ENCODE peak calls at places on chromosomes 7 and 10, in nine cellular contexts. Z, D, G, C, W, Q, M, F and E are unnamed samples.

GRCh38 chr7:38476764-38477163 is 154.4 kb downstream of the AMPH start:
- DNase-seq in C (no peak), Q (no peak), D (no peak), G (no peak), W (no peak), Z (no peak), F (no peak), M (no peak), E (no peak)

GRCh38 chr10:126315471-126316177 is 72.7 kb downstream of the ADAM12 start:
- DNase-seq in D (no peak), Z (no peak), M (no peak), Q (peak; percentile 80), F (no peak), W (no peak), C (no peak), G (no peak), E (no peak)

GRCh38 chr7:41054960-41055700 is 647.8 kb downstream of the INHBA start:
- DNase-seq in Z (no peak), Q (no peak), F (no peak), G (no peak), M (no peak), C (no peak), W (no peak), D (no peak), E (no peak)

GRCh38 chr10:79438021-79438698 is 7.3 kb downstream of the ZCCHC24 start:
- DNase-seq in Q (peak; percentile 50), F (no peak), G (no peak), M (no peak), C (no peak), W (no peak), D (no peak), Z (peak; percentile 56), E (no peak)

GRCh38 chr7:92306153-92306552 is 60.4 kb downstream of the ANKIB1 start:
- DNase-seq in M (no peak), D (no peak), F (no peak), Z (no peak), G (no peak), C (no peak), W (no peak), Q (peak; percentile 9), E (no peak)

GRCh38 chr7:55019691-55020480 is 1.1 kb downstream of the EGFR start:
- DNase-seq in Q (peak; percentile 61), F (no peak), C (no peak), G (no peak), M (no peak), Z (peak; percentile 76), D (peak; percentile 43), W (no peak), E (no peak)

GRCh38 chr10:79058899-79059771 is 9.6 kb upstream of the ZMIZ1 start:
- DNase-seq in W (no peak), M (no peak), D (peak; percentile 5), F (no peak), G (no peak), Q (no peak), Z (peak; percentile 65), C (no peak), E (no peak)

GRCh38 chr10:43407148-43407575 is 1.8 kb downstream of the HNRNPF start:
- DNase-seq in G (no peak), Q (peak; percentile 85), F (peak; percentile 73), M (peak; percentile 69), Z (peak; percentile 85), D (peak; percentile 62), W (peak; percentile 50), C (no peak), E (no peak)

GRCh38 chr10:14530465-14530864 is 199.7 kb upstream of the FRMD4A start:
- DNase-seq in W (no peak), F (no peak), G (no peak), C (no peak), D (no peak), M (no peak), Q (no peak), Z (no peak), E (no peak)

DNA sequence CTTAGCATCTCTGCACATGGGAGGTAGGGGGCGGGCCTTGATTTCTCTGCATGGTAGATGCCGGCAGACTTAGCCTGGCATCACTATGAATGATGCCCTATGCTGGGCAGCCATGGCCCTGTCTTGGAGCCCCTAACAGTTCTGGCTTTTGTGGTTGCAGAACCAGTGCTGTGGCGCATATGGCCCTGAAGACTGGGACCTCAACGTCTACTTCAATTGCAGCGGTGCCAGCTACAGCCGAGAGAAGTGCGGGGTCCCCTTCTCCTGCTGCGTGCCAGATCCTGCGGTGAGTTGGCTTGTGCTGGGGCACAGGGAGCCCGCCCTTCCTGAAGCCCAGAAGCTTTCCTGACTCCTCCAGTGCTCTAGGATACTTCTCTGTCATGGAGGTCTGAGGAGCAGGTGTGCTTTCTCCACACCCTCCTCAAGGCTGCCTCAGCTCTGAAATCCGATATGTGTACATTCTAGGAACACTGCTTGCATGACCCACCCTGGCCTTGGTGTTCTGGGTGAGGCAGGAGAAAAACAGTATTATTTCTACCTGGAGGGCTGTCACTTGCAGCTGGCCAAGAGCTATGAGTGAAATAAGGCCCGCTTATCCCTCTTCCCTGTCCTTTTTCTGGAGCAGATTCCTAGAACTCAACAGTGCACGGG is 25.6 kb upstream of the SH2D4B start:
- DNase-seq in D (no peak), W (no peak), C (no peak), Q (no peak), Z (no peak), M (no peak), G (no peak), F (no peak), E (no peak)
- H3K36me3 ChIP-seq in D (no peaks in the 10 kb centered on the region), W (peaks cover 66% of the 10 kb centered on the region), C (peaks cover 39% of the 10 kb centered on the region), Q (no peaks in the 10 kb centered on the region), Z (peaks cover 97% of the 10 kb centered on the region), M (no peaks in the 10 kb centered on the region), G (peaks cover 22% of the 10 kb centered on the region), F (peaks cover 87% of the 10 kb centered on the region), E (peaks cover 5% of the 10 kb centered on the region)

GRCh38 chr10:5034588-5034987 is 30.9 kb upstream of the AKR1C2 start:
- DNase-seq in F (no peak), D (no peak), M (no peak), Z (no peak), Q (no peak), C (no peak), W (no peak), G (no peak), E (no peak)
- H3K9me3 ChIP-seq in F (no peaks in the 10 kb centered on the region), D (peaks cover 23% of the 10 kb centered on the region), M (no peaks in the 10 kb centered on the region), Z (peaks cover 8% of the 10 kb centered on the region), Q (no peaks in the 10 kb centered on the region), C (peaks cover 29% of the 10 kb centered on the region), W (peaks cover 7% of the 10 kb centered on the region), G (no peaks in the 10 kb centered on the region), E (no peaks in the 10 kb centered on the region)

GRCh38 chr10:26441491-26442214 is 3.5 kb downstream of the APBB1IP start:
- DNase-seq in W (no peak), Z (no peak), F (peak; percentile 27), D (no peak), C (no peak), Q (peak; percentile 87), G (no peak), M (no peak), E (no peak)

GRCh38 chr10:26439436-26440090 is 1.4 kb downstream of the APBB1IP start:
- DNase-seq in W (no peak), F (peak; percentile 61), C (no peak), Q (peak; percentile 57), D (no peak), G (no peak), M (no peak), Z (no peak), E (no peak)

GRCh38 chr10:26438534-26439269 is 561 bp downstream of the APBB1IP start:
- DNase-seq in W (peak; percentile 43), Q (peak; percentile 76), D (no peak), F (peak; percentile 79), Z (peak; percentile 87), M (no peak), G (no peak), C (no peak), E (no peak)

GRCh38 chr10:26437637-26438461 is at the start of gene APBB1IP:
- DNase-seq in W (peak; percentile 87), Z (peak; percentile 94), D (peak; percentile 19), F (peak; percentile 94), C (no peak), Q (peak; percentile 91), M (peak; percentile 75), G (no peak), E (no peak)

GRCh38 chr10:26440091-26440445 is 1.9 kb downstream of the APBB1IP start:
- DNase-seq in C (no peak), F (peak; percentile 24), Q (peak; percentile 26), G (no peak), W (no peak), Z (no peak), D (no peak), M (no peak), E (no peak)
- H3K36me3 ChIP-seq in C (no peaks in the 10 kb centered on the region), F (peaks cover 63% of the 10 kb centered on the region), Q (no peaks in the 10 kb centered on the region), G (no peaks in the 10 kb centered on the region), W (no peaks in the 10 kb centered on the region), Z (no peaks in the 10 kb centered on the region), D (no peaks in the 10 kb centered on the region), M (no peaks in the 10 kb centered on the region), E (no peaks in the 10 kb centered on the region)

GRCh38 chr10:59945991-59946390 is 39.6 kb upstream of the CCDC6 start:
- DNase-seq in G (no peak), Z (no peak), W (no peak), F (no peak), C (no peak), Q (no peak), M (no peak), D (no peak), E (no peak)

GRCh38 chr10:59945590-59945989 is 39.2 kb upstream of the CCDC6 start:
- DNase-seq in F (no peak), Z (no peak), G (no peak), Q (no peak), W (no peak), C (no peak), D (no peak), M (no peak), E (no peak)

GRCh38 chr10:59944339-59944935 is 38.1 kb upstream of the CCDC6 start:
- DNase-seq in W (no peak), M (no peak), G (no peak), Z (no peak), D (no peak), Q (no peak), F (no peak), C (no peak), E (no peak)

DNA sequence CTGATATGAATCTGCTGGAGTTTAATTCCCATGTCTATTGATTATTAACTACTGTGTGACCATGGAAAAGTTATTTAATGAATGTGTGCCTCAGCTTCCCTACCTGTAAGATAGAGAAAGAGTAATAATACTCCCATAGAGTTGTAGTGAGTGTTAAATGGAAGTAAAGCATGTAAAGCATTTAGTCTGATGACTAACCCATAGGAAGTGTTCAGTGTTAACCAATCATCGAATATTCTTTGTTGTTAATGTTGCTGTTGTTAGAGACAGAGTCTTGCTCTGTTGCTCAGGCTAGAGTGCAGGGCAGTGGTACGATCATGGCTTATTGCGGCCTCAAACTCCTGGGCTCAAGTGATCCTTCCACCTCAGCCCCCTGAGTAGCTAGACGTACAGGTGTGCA is 36.2 kb upstream of the CCDC6 start:
- DNase-seq in C (no peak), G (no peak), D (no peak), Z (no peak), W (no peak), M (no peak), F (no peak), Q (no peak), E (no peak)
- H3K9me3 ChIP-seq in C (no peaks in the 10 kb centered on the region), G (no peaks in the 10 kb centered on the region), D (no peaks in the 10 kb centered on the region), Z (no peaks in the 10 kb centered on the region), W (no peaks in the 10 kb centered on the region), M (no peaks in the 10 kb centered on the region), F (no peaks in the 10 kb centered on the region), Q (no peaks in the 10 kb centered on the region), E (no peaks in the 10 kb centered on the region)